ENCODE peak calls at places on chromosomes 12 and 14, in five cellular contexts. One of them, this sample, is unnamed.

GRCh38 chr12:112900298-112901145 is 6.2 kb upstream of the OAS1 start:
- DNase-seq in T-helper 17 cell: no peak
- DNase-seq in stimulated activated CD8-positive, alpha-beta memory T cell treated with anti-CD3 and anti-CD28 coated beads, Interleukin-12 subunit alpha, Interleukin-12 subunit beta, amount 100 ng/mL, for 1 hour: peak
- DNase-seq in adipocyte: peak
- DNase-seq in stimulated activated CD4-positive, alpha-beta T cell treated with anti-CD3 and anti-CD28 coated beads, Interleukin-1b, Interleukin-23, amount 100 ng/mL, for 24 hours: no peak
- DNase-seq in this sample: peak

GRCh38 chr14:76810953-76811400 is 1.7 kb downstream of the ANGEL1 start:
- DNase-seq in T-helper 17 cell: no peak
- DNase-seq in stimulated activated CD8-positive, alpha-beta memory T cell treated with anti-CD3 and anti-CD28 coated beads, Interleukin-12 subunit alpha, Interleukin-12 subunit beta, amount 100 ng/mL, for 1 hour: no peak
- DNase-seq in adipocyte: peak
- DNase-seq in stimulated activated CD4-positive, alpha-beta T cell treated with anti-CD3 and anti-CD28 coated beads, Interleukin-1b, Interleukin-23, amount 100 ng/mL, for 24 hours: no peak
- DNase-seq in this sample: peak

GRCh38 chr14:52069617-52070431 is 965 bp upstream of the NID2 start:
- DNase-seq in T-helper 17 cell: no peak
- DNase-seq in stimulated activated CD8-positive, alpha-beta memory T cell treated with anti-CD3 and anti-CD28 coated beads, Interleukin-12 subunit alpha, Interleukin-12 subunit beta, amount 100 ng/mL, for 1 hour: no peak
- DNase-seq in adipocyte: peak
- DNase-seq in stimulated activated CD4-positive, alpha-beta T cell treated with anti-CD3 and anti-CD28 coated beads, Interleukin-1b, Interleukin-23, amount 100 ng/mL, for 24 hours: no peak
- DNase-seq in this sample: no peak

GRCh38 chr14:68528031-68528687 is 264.7 kb downstream of the ZFP36L1 start:
- DNase-seq in T-helper 17 cell: no peak
- DNase-seq in stimulated activated CD8-positive, alpha-beta memory T cell treated with anti-CD3 and anti-CD28 coated beads, Interleukin-12 subunit alpha, Interleukin-12 subunit beta, amount 100 ng/mL, for 1 hour: no peak
- DNase-seq in adipocyte: no peak
- DNase-seq in stimulated activated CD4-positive, alpha-beta T cell treated with anti-CD3 and anti-CD28 coated beads, Interleukin-1b, Interleukin-23, amount 100 ng/mL, for 24 hours: no peak
- DNase-seq in this sample: no peak

GRCh38 chr12:110508071-110508586 is 6.0 kb downstream of the RAD9B start:
- DNase-seq in T-helper 17 cell: no peak
- DNase-seq in stimulated activated CD8-positive, alpha-beta memory T cell treated with anti-CD3 and anti-CD28 coated beads, Interleukin-12 subunit alpha, Interleukin-12 subunit beta, amount 100 ng/mL, for 1 hour: no peak
- DNase-seq in adipocyte: no peak
- DNase-seq in stimulated activated CD4-positive, alpha-beta T cell treated with anti-CD3 and anti-CD28 coated beads, Interleukin-1b, Interleukin-23, amount 100 ng/mL, for 24 hours: no peak
- DNase-seq in this sample: no peak

GRCh38 chr14:63922696-63923421 is 70.1 kb downstream of the SYNE2 start:
- DNase-seq in T-helper 17 cell: no peak
- DNase-seq in stimulated activated CD8-positive, alpha-beta memory T cell treated with anti-CD3 and anti-CD28 coated beads, Interleukin-12 subunit alpha, Interleukin-12 subunit beta, amount 100 ng/mL, for 1 hour: no peak
- DNase-seq in adipocyte: peak
- DNase-seq in stimulated activated CD4-positive, alpha-beta T cell treated with anti-CD3 and anti-CD28 coated beads, Interleukin-1b, Interleukin-23, amount 100 ng/mL, for 24 hours: no peak
- DNase-seq in this sample: no peak

GRCh38 chr12:13165578-13166120 is 30.9 kb upstream of the EMP1 start:
- DNase-seq in T-helper 17 cell: no peak
- DNase-seq in stimulated activated CD8-positive, alpha-beta memory T cell treated with anti-CD3 and anti-CD28 coated beads, Interleukin-12 subunit alpha, Interleukin-12 subunit beta, amount 100 ng/mL, for 1 hour: peak
- DNase-seq in adipocyte: peak
- DNase-seq in stimulated activated CD4-positive, alpha-beta T cell treated with anti-CD3 and anti-CD28 coated beads, Interleukin-1b, Interleukin-23, amount 100 ng/mL, for 24 hours: peak
- DNase-seq in this sample: peak

GRCh38 chr14:96824283-96824682 is 27.1 kb downstream of the VRK1 start:
- DNase-seq in T-helper 17 cell: no peak
- DNase-seq in stimulated activated CD8-positive, alpha-beta memory T cell treated with anti-CD3 and anti-CD28 coated beads, Interleukin-12 subunit alpha, Interleukin-12 subunit beta, amount 100 ng/mL, for 1 hour: no peak
- DNase-seq in adipocyte: peak
- DNase-seq in stimulated activated CD4-positive, alpha-beta T cell treated with anti-CD3 and anti-CD28 coated beads, Interleukin-1b, Interleukin-23, amount 100 ng/mL, for 24 hours: no peak
- DNase-seq in this sample: peak

GRCh38 chr14:58428011-58428807 is 690 bp downstream of the KIAA0586 start:
- DNase-seq in T-helper 17 cell: no peak
- DNase-seq in stimulated activated CD8-positive, alpha-beta memory T cell treated with anti-CD3 and anti-CD28 coated beads, Interleukin-12 subunit alpha, Interleukin-12 subunit beta, amount 100 ng/mL, for 1 hour: no peak
- DNase-seq in adipocyte: peak
- DNase-seq in stimulated activated CD4-positive, alpha-beta T cell treated with anti-CD3 and anti-CD28 coated beads, Interleukin-1b, Interleukin-23, amount 100 ng/mL, for 24 hours: no peak
- DNase-seq in this sample: peak

GRCh38 chr14:99128185-99128584 is 143.8 kb downstream of the BCL11B start:
- DNase-seq in T-helper 17 cell: no peak
- DNase-seq in stimulated activated CD8-positive, alpha-beta memory T cell treated with anti-CD3 and anti-CD28 coated beads, Interleukin-12 subunit alpha, Interleukin-12 subunit beta, amount 100 ng/mL, for 1 hour: no peak
- DNase-seq in adipocyte: no peak
- DNase-seq in stimulated activated CD4-positive, alpha-beta T cell treated with anti-CD3 and anti-CD28 coated beads, Interleukin-1b, Interleukin-23, amount 100 ng/mL, for 24 hours: no peak
- DNase-seq in this sample: no peak

GRCh38 chr14:90455100-90455571 is 58.3 kb downstream of the CALM1 start:
- DNase-seq in T-helper 17 cell: no peak
- DNase-seq in stimulated activated CD8-positive, alpha-beta memory T cell treated with anti-CD3 and anti-CD28 coated beads, Interleukin-12 subunit alpha, Interleukin-12 subunit beta, amount 100 ng/mL, for 1 hour: no peak
- DNase-seq in adipocyte: no peak
- DNase-seq in stimulated activated CD4-positive, alpha-beta T cell treated with anti-CD3 and anti-CD28 coated beads, Interleukin-1b, Interleukin-23, amount 100 ng/mL, for 24 hours: no peak
- DNase-seq in this sample: no peak

GRCh38 chr14:99468836-99469592 is 11.6 kb downstream of the SETD3 start:
- DNase-seq in T-helper 17 cell: no peak
- DNase-seq in stimulated activated CD8-positive, alpha-beta memory T cell treated with anti-CD3 and anti-CD28 coated beads, Interleukin-12 subunit alpha, Interleukin-12 subunit beta, amount 100 ng/mL, for 1 hour: no peak
- DNase-seq in adipocyte: no peak
- DNase-seq in stimulated activated CD4-positive, alpha-beta T cell treated with anti-CD3 and anti-CD28 coated beads, Interleukin-1b, Interleukin-23, amount 100 ng/mL, for 24 hours: no peak
- DNase-seq in this sample: no peak

GRCh38 chr14:56342419-56342901 is 224.2 kb downstream of the PELI2 start:
- DNase-seq in T-helper 17 cell: no peak
- DNase-seq in stimulated activated CD8-positive, alpha-beta memory T cell treated with anti-CD3 and anti-CD28 coated beads, Interleukin-12 subunit alpha, Interleukin-12 subunit beta, amount 100 ng/mL, for 1 hour: no peak
- DNase-seq in adipocyte: peak
- DNase-seq in stimulated activated CD4-positive, alpha-beta T cell treated with anti-CD3 and anti-CD28 coated beads, Interleukin-1b, Interleukin-23, amount 100 ng/mL, for 24 hours: no peak
- DNase-seq in this sample: peak

GRCh38 chr12:71183846-71184245 is 26.0 kb upstream of the TSPAN8 start:
- DNase-seq in T-helper 17 cell: no peak
- DNase-seq in stimulated activated CD8-positive, alpha-beta memory T cell treated with anti-CD3 and anti-CD28 coated beads, Interleukin-12 subunit alpha, Interleukin-12 subunit beta, amount 100 ng/mL, for 1 hour: no peak
- DNase-seq in adipocyte: no peak
- DNase-seq in stimulated activated CD4-positive, alpha-beta T cell treated with anti-CD3 and anti-CD28 coated beads, Interleukin-1b, Interleukin-23, amount 100 ng/mL, for 24 hours: no peak
- DNase-seq in this sample: no peak

GRCh38 chr12:104348994-104349494 is 45.5 kb downstream of the EID3 start:
- DNase-seq in T-helper 17 cell: no peak
- DNase-seq in stimulated activated CD8-positive, alpha-beta memory T cell treated with anti-CD3 and anti-CD28 coated beads, Interleukin-12 subunit alpha, Interleukin-12 subunit beta, amount 100 ng/mL, for 1 hour: no peak
- DNase-seq in adipocyte: no peak
- DNase-seq in stimulated activated CD4-positive, alpha-beta T cell treated with anti-CD3 and anti-CD28 coated beads, Interleukin-1b, Interleukin-23, amount 100 ng/mL, for 24 hours: no peak
- DNase-seq in this sample: no peak

GRCh38 chr14:75307700-75308379 is 29.2 kb downstream of the FOS start:
- DNase-seq in T-helper 17 cell: peak
- DNase-seq in stimulated activated CD8-positive, alpha-beta memory T cell treated with anti-CD3 and anti-CD28 coated beads, Interleukin-12 subunit alpha, Interleukin-12 subunit beta, amount 100 ng/mL, for 1 hour: peak
- DNase-seq in adipocyte: peak
- DNase-seq in stimulated activated CD4-positive, alpha-beta T cell treated with anti-CD3 and anti-CD28 coated beads, Interleukin-1b, Interleukin-23, amount 100 ng/mL, for 24 hours: peak
- DNase-seq in this sample: peak